ENCODE peak calls at places on chromosomes 6 and 20, in eight cellular contexts. One of them, this sample, is unnamed.

GRCh38 chr20:18412202-18412901 is 54.5 kb downstream of the DZANK1 start:
- DNase-seq in heart left ventricle: no peak
- DNase-seq in Karpas-422: peak; percentile 83
- DNase-seq in AG04450: no peak
- DNase-seq in psoas muscle: no peak
- DNase-seq in RWPE1: no peak
- DNase-seq in H9: no peak
- DNase-seq in CD8-positive, alpha-beta T cell: no peak
- DNase-seq in this sample: no peak

GRCh38 chr6:161066511-161066910 is 74.9 kb downstream of the MAP3K4 start:
- DNase-seq in heart left ventricle: no peak
- DNase-seq in Karpas-422: no peak
- DNase-seq in AG04450: no peak
- DNase-seq in psoas muscle: no peak
- DNase-seq in RWPE1: no peak
- DNase-seq in H9: no peak
- DNase-seq in CD8-positive, alpha-beta T cell: no peak
- DNase-seq in this sample: no peak

GRCh38 chr20:13166006-13166405 is 55.1 kb upstream of the ISM1 start:
- DNase-seq in heart left ventricle: no peak
- DNase-seq in Karpas-422: no peak
- DNase-seq in AG04450: no peak
- DNase-seq in psoas muscle: no peak
- DNase-seq in RWPE1: no peak
- DNase-seq in H9: no peak
- DNase-seq in CD8-positive, alpha-beta T cell: no peak
- DNase-seq in this sample: no peak

GRCh38 chr6:129672883-129673631 is 36.9 kb downstream of the ARHGAP18 start:
- DNase-seq in heart left ventricle: no peak
- DNase-seq in Karpas-422: no peak
- DNase-seq in AG04450: peak; percentile 42
- DNase-seq in psoas muscle: no peak
- DNase-seq in RWPE1: peak; percentile 65
- DNase-seq in H9: no peak
- DNase-seq in CD8-positive, alpha-beta T cell: no peak
- DNase-seq in this sample: no peak

GRCh38 chr20:57416296-57417022 is 25.3 kb downstream of the RBM38 start:
- DNase-seq in heart left ventricle: no peak
- DNase-seq in Karpas-422: peak; percentile 40
- DNase-seq in AG04450: no peak
- DNase-seq in psoas muscle: no peak
- DNase-seq in RWPE1: no peak
- DNase-seq in H9: no peak
- DNase-seq in CD8-positive, alpha-beta T cell: no peak
- DNase-seq in this sample: no peak

GRCh38 chr20:42484335-42484734 is 705.4 kb downstream of the PTPRT start:
- DNase-seq in heart left ventricle: no peak
- DNase-seq in Karpas-422: no peak
- DNase-seq in AG04450: no peak
- DNase-seq in psoas muscle: no peak
- DNase-seq in RWPE1: no peak
- DNase-seq in H9: no peak
- DNase-seq in CD8-positive, alpha-beta T cell: no peak
- DNase-seq in this sample: no peak

GRCh38 chr6:165658395-165659058 is 4.5 kb downstream of the PDE10A start:
- DNase-seq in heart left ventricle: no peak
- DNase-seq in Karpas-422: no peak
- DNase-seq in AG04450: no peak
- DNase-seq in psoas muscle: no peak
- DNase-seq in RWPE1: no peak
- DNase-seq in H9: no peak
- DNase-seq in CD8-positive, alpha-beta T cell: no peak
- DNase-seq in this sample: no peak

GRCh38 chr6:156980515-156980914 is 203.3 kb downstream of the ARID1B start:
- DNase-seq in heart left ventricle: no peak
- DNase-seq in Karpas-422: peak; percentile 62
- DNase-seq in AG04450: no peak
- DNase-seq in psoas muscle: no peak
- DNase-seq in RWPE1: no peak
- DNase-seq in H9: peak; percentile 54
- DNase-seq in CD8-positive, alpha-beta T cell: no peak
- DNase-seq in this sample: no peak

GRCh38 chr20:59850018-59850641 is 83.3 kb downstream of the SYCP2 start:
- DNase-seq in heart left ventricle: no peak
- DNase-seq in Karpas-422: peak; percentile 78
- DNase-seq in AG04450: no peak
- DNase-seq in psoas muscle: no peak
- DNase-seq in RWPE1: peak; percentile 71
- DNase-seq in H9: no peak
- DNase-seq in CD8-positive, alpha-beta T cell: no peak
- DNase-seq in this sample: no peak

GRCh38 chr6:167350731-167351655 is 26.1 kb downstream of the TTLL2 start:
- DNase-seq in heart left ventricle: peak; percentile 52
- DNase-seq in Karpas-422: peak; percentile 84
- DNase-seq in AG04450: no peak
- DNase-seq in psoas muscle: peak; percentile 68
- DNase-seq in RWPE1: peak; percentile 41
- DNase-seq in H9: peak; percentile 93
- DNase-seq in CD8-positive, alpha-beta T cell: peak; percentile 90
- DNase-seq in this sample: peak; percentile 75

GRCh38 chr6:111258615-111259088 is 171.3 kb downstream of the SLC16A10 start:
- DNase-seq in heart left ventricle: no peak
- DNase-seq in Karpas-422: no peak
- DNase-seq in AG04450: no peak
- DNase-seq in psoas muscle: no peak
- DNase-seq in RWPE1: no peak
- DNase-seq in H9: no peak
- DNase-seq in CD8-positive, alpha-beta T cell: no peak
- DNase-seq in this sample: no peak
- H3K27ac ChIP-seq in heart left ventricle: no peak overlapping the region
- H3K27ac ChIP-seq in Karpas-422: no peak overlapping the region
- H3K27ac ChIP-seq in AG04450: peak overlapping the region; percentile 52
- H3K27ac ChIP-seq in psoas muscle: peak overlapping the region; percentile 87
- H3K27ac ChIP-seq in RWPE1: peak overlapping the region; percentile 88
- H3K27ac ChIP-seq in H9: no peak overlapping the region
- H3K27ac ChIP-seq in CD8-positive, alpha-beta T cell: peak overlapping the region; percentile 90
- H3K27ac ChIP-seq in this sample: no peak overlapping the region

DNA sequence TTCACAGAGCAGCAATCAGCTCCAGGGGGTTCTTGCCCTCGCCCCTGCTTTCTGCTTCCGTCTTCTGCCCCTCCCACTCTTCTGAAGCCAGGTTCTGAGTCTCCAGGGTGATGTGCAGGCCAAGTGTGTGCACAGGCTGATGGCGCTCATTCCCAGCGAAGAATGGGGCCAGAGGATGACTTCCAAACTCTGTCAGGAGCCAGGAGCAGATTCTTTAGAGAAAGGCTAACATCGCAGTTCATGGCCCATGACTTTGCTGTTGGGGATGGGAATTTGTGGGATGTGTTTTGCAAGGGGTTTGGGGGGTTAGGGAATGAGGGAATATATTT is 56.1 kb upstream of the CCN6 start:
- DNase-seq in heart left ventricle: no peak
- DNase-seq in Karpas-422: no peak
- DNase-seq in AG04450: no peak
- DNase-seq in psoas muscle: peak; percentile 74
- DNase-seq in RWPE1: no peak
- DNase-seq in H9: no peak
- DNase-seq in CD8-positive, alpha-beta T cell: no peak
- DNase-seq in this sample: no peak
- H3K27ac ChIP-seq in heart left ventricle: no peak overlapping the region
- H3K27ac ChIP-seq in Karpas-422: no peak overlapping the region
- H3K27ac ChIP-seq in AG04450: no peak overlapping the region
- H3K27ac ChIP-seq in psoas muscle: no peak overlapping the region
- H3K27ac ChIP-seq in RWPE1: no peak overlapping the region
- H3K27ac ChIP-seq in H9: no peak overlapping the region
- H3K27ac ChIP-seq in CD8-positive, alpha-beta T cell: no peak overlapping the region
- H3K27ac ChIP-seq in this sample: no peak overlapping the region

GRCh38 chr6:93419304-93420162 is at the start of gene EPHA7:
- DNase-seq in heart left ventricle: peak; percentile 90
- DNase-seq in Karpas-422: no peak
- DNase-seq in AG04450: peak; percentile 8
- DNase-seq in psoas muscle: peak; percentile 94
- DNase-seq in RWPE1: peak; percentile 96
- DNase-seq in H9: peak; percentile 99
- DNase-seq in CD8-positive, alpha-beta T cell: peak; percentile 46
- DNase-seq in this sample: no peak
- H3K27ac ChIP-seq in heart left ventricle: no peak within 1 kb of the TSS
- H3K27ac ChIP-seq in Karpas-422: no peak within 1 kb of the TSS
- H3K27ac ChIP-seq in AG04450: no peak within 1 kb of the TSS
- H3K27ac ChIP-seq in psoas muscle: no peak within 1 kb of the TSS
- H3K27ac ChIP-seq in RWPE1: peak within 1 kb of the TSS; percentile 92
- H3K27ac ChIP-seq in H9: no peak within 1 kb of the TSS
- H3K27ac ChIP-seq in CD8-positive, alpha-beta T cell: no peak within 1 kb of the TSS
- H3K27ac ChIP-seq in this sample: no peak within 1 kb of the TSS

DNA sequence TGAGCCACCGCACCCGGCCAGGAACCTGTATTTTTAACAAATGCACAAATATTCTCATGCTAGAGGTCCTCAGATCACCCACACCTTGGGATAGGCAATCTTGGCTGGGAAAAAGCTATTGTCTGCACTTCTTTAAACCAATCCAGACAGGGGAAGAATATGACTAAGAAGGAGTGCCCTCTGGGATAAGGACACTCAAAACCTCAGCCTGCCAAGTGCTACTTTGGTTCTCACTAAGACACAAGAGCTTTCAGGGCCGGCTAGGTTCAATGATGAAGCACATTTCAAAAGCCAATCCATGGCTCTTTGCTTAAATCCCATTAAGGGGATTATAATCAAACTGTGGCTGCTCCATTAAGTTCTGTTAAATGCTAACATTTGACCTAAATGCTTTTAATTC is 56.8 kb downstream of the SLC23A2 start:
- DNase-seq in heart left ventricle: no peak
- DNase-seq in Karpas-422: no peak
- DNase-seq in AG04450: no peak
- DNase-seq in psoas muscle: no peak
- DNase-seq in RWPE1: no peak
- DNase-seq in H9: no peak
- DNase-seq in CD8-positive, alpha-beta T cell: no peak
- DNase-seq in this sample: no peak
- H3K27ac ChIP-seq in heart left ventricle: no peak overlapping the region
- H3K27ac ChIP-seq in Karpas-422: peak overlapping the region; percentile 4
- H3K27ac ChIP-seq in AG04450: no peak overlapping the region
- H3K27ac ChIP-seq in psoas muscle: no peak overlapping the region
- H3K27ac ChIP-seq in RWPE1: no peak overlapping the region
- H3K27ac ChIP-seq in H9: no peak overlapping the region
- H3K27ac ChIP-seq in CD8-positive, alpha-beta T cell: no peak overlapping the region
- H3K27ac ChIP-seq in this sample: no peak overlapping the region

DNA sequence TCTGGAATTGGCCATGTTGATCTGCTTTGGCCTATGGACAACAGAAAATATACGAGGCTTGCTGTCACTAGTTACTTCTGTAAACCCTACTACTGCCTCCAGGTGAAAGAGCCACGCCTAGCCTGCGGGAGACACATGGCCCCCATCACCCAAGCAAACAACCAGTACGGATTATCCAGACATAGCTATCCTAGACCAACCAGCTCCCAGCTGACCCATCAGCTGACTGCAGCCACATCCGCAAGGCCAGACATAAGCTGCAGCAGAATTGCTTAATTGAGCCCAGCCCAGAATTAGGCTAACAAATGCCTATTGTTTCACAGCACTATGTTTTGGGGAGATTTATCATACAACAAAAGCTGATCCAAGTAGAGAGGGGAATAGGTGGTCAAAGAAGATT is 13.5 kb downstream of the REV3L start:
- DNase-seq in heart left ventricle: no peak
- DNase-seq in Karpas-422: no peak
- DNase-seq in AG04450: no peak
- DNase-seq in psoas muscle: no peak
- DNase-seq in RWPE1: no peak
- DNase-seq in H9: no peak
- DNase-seq in CD8-positive, alpha-beta T cell: no peak
- DNase-seq in this sample: no peak
- H3K27ac ChIP-seq in heart left ventricle: no peak overlapping the region
- H3K27ac ChIP-seq in Karpas-422: no peak overlapping the region
- H3K27ac ChIP-seq in AG04450: no peak overlapping the region
- H3K27ac ChIP-seq in psoas muscle: no peak overlapping the region
- H3K27ac ChIP-seq in RWPE1: no peak overlapping the region
- H3K27ac ChIP-seq in H9: no peak overlapping the region
- H3K27ac ChIP-seq in CD8-positive, alpha-beta T cell: no peak overlapping the region
- H3K27ac ChIP-seq in this sample: no peak overlapping the region

GRCh38 chr20:49569403-49570115 is 1.6 kb upstream of the PTGIS start:
- DNase-seq in heart left ventricle: no peak
- DNase-seq in Karpas-422: no peak
- DNase-seq in AG04450: no peak
- DNase-seq in psoas muscle: no peak
- DNase-seq in RWPE1: no peak
- DNase-seq in H9: no peak
- DNase-seq in CD8-positive, alpha-beta T cell: no peak
- DNase-seq in this sample: no peak
- H3K27ac ChIP-seq in heart left ventricle: no peak overlapping the region
- H3K27ac ChIP-seq in Karpas-422: no peak overlapping the region
- H3K27ac ChIP-seq in AG04450: no peak overlapping the region
- H3K27ac ChIP-seq in psoas muscle: no peak overlapping the region
- H3K27ac ChIP-seq in RWPE1: no peak overlapping the region
- H3K27ac ChIP-seq in H9: no peak overlapping the region
- H3K27ac ChIP-seq in CD8-positive, alpha-beta T cell: no peak overlapping the region
- H3K27ac ChIP-seq in this sample: no peak overlapping the region

GRCh38 chr6:169081264-169081663 is 172.4 kb downstream of the THBS2 start:
- DNase-seq in heart left ventricle: no peak
- DNase-seq in Karpas-422: no peak
- DNase-seq in AG04450: no peak
- DNase-seq in psoas muscle: no peak
- DNase-seq in RWPE1: no peak
- DNase-seq in H9: no peak
- DNase-seq in CD8-positive, alpha-beta T cell: no peak
- DNase-seq in this sample: no peak
- H3K27ac ChIP-seq in heart left ventricle: no peak overlapping the region
- H3K27ac ChIP-seq in Karpas-422: no peak overlapping the region
- H3K27ac ChIP-seq in AG04450: no peak overlapping the region
- H3K27ac ChIP-seq in psoas muscle: no peak overlapping the region
- H3K27ac ChIP-seq in RWPE1: no peak overlapping the region
- H3K27ac ChIP-seq in H9: no peak overlapping the region
- H3K27ac ChIP-seq in CD8-positive, alpha-beta T cell: no peak overlapping the region
- H3K27ac ChIP-seq in this sample: no peak overlapping the region

GRCh38 chr6:44442235-44442634 is 54.7 kb downstream of the CDC5L start:
- DNase-seq in heart left ventricle: no peak
- DNase-seq in Karpas-422: no peak
- DNase-seq in AG04450: no peak
- DNase-seq in psoas muscle: no peak
- DNase-seq in RWPE1: no peak
- DNase-seq in H9: no peak
- DNase-seq in CD8-positive, alpha-beta T cell: no peak
- DNase-seq in this sample: no peak
- H3K27ac ChIP-seq in heart left ventricle: no peak overlapping the region
- H3K27ac ChIP-seq in Karpas-422: no peak overlapping the region
- H3K27ac ChIP-seq in AG04450: no peak overlapping the region
- H3K27ac ChIP-seq in psoas muscle: no peak overlapping the region
- H3K27ac ChIP-seq in RWPE1: no peak overlapping the region
- H3K27ac ChIP-seq in H9: no peak overlapping the region
- H3K27ac ChIP-seq in CD8-positive, alpha-beta T cell: no peak overlapping the region
- H3K27ac ChIP-seq in this sample: no peak overlapping the region

GRCh38 chr20:45818239-45818638 is 5.8 kb downstream of the UBE2C start:
- DNase-seq in heart left ventricle: no peak
- DNase-seq in Karpas-422: no peak
- DNase-seq in AG04450: no peak
- DNase-seq in psoas muscle: no peak
- DNase-seq in RWPE1: no peak
- DNase-seq in H9: no peak
- DNase-seq in CD8-positive, alpha-beta T cell: no peak
- DNase-seq in this sample: no peak
- H3K27ac ChIP-seq in heart left ventricle: no peak overlapping the region
- H3K27ac ChIP-seq in Karpas-422: no peak overlapping the region
- H3K27ac ChIP-seq in AG04450: no peak overlapping the region
- H3K27ac ChIP-seq in psoas muscle: peak overlapping the region; percentile 55
- H3K27ac ChIP-seq in RWPE1: peak overlapping the region; percentile 67
- H3K27ac ChIP-seq in H9: no peak overlapping the region
- H3K27ac ChIP-seq in CD8-positive, alpha-beta T cell: no peak overlapping the region
- H3K27ac ChIP-seq in this sample: no peak overlapping the region

GRCh38 chr6:18371010-18371409 is 16.1 kb upstream of the RNF144B start:
- DNase-seq in heart left ventricle: no peak
- DNase-seq in Karpas-422: no peak
- DNase-seq in AG04450: no peak
- DNase-seq in psoas muscle: no peak
- DNase-seq in RWPE1: no peak
- DNase-seq in H9: no peak
- DNase-seq in CD8-positive, alpha-beta T cell: no peak
- DNase-seq in this sample: no peak
- H3K27ac ChIP-seq in heart left ventricle: peak overlapping the region; percentile 58
- H3K27ac ChIP-seq in Karpas-422: no peak overlapping the region
- H3K27ac ChIP-seq in AG04450: no peak overlapping the region
- H3K27ac ChIP-seq in psoas muscle: peak overlapping the region; percentile 57
- H3K27ac ChIP-seq in RWPE1: no peak overlapping the region
- H3K27ac ChIP-seq in H9: no peak overlapping the region
- H3K27ac ChIP-seq in CD8-positive, alpha-beta T cell: no peak overlapping the region
- H3K27ac ChIP-seq in this sample: no peak overlapping the region